ENCODE peak calls at places on chromosomes 1 and 21, in four cellular contexts. B, H, S and L are unnamed samples. For H3K36me3, the result is how much of the 10 kb centered on the place peaks cover.

GRCh38 chr1:63693956-63694607 is 79.7 kb upstream of the ROR1 start:
- DNase-seq in B (no peak), H (no peak), S (no peak), L (no peak)

GRCh38 chr1:53089478-53090226 is 27.6 kb downstream of the PODN start:
- DNase-seq in B (no peak), H (no peak), S (no peak), L (no peak)

GRCh38 chr1:82284213-82284612 is 483.5 kb downstream of the ADGRL2 start:
- DNase-seq in B (no peak), H (no peak), S (no peak), L (no peak)

GRCh38 chr1:52167014-52167753 is 25.3 kb downstream of the ZFYVE9 start:
- DNase-seq in B (no peak), H (no peak), S (no peak), L (no peak)

GRCh38 chr21:36463204-36463603 is 16.7 kb downstream of the CLDN14 start:
- DNase-seq in B (no peak), H (no peak), S (no peak), L (no peak)

GRCh38 chr1:87940410-87940809 is 611.7 kb downstream of the LMO4 start:
- DNase-seq in B (no peak), H (no peak), S (peak), L (no peak)

GRCh38 chr1:2540816-2541492 is 10.9 kb upstream of the HES5 start:
- DNase-seq in B (no peak), H (peak), S (no peak), L (no peak)

GRCh38 chr1:14794136-14794768 is 195.8 kb downstream of the KAZN start:
- DNase-seq in B (no peak), H (no peak), S (no peak), L (no peak)

GRCh38 chr1:32876341-32877210 is 5.9 kb upstream of the FNDC5 start:
- DNase-seq in B (no peak), H (no peak), S (no peak), L (no peak)

GRCh38 chr1:2213576-2214505 is 14.3 kb upstream of the SKI start:
- DNase-seq in B (peak), H (no peak), S (no peak), L (no peak)

GRCh38 chr21:40388046-40388445 is 458.9 kb downstream of the DSCAM start:
- DNase-seq in B (no peak), H (no peak), S (no peak), L (no peak)
- H3K4me3 ChIP-seq in B (no peak), H (no peak), S (no peak), L (no peak)

DNA sequence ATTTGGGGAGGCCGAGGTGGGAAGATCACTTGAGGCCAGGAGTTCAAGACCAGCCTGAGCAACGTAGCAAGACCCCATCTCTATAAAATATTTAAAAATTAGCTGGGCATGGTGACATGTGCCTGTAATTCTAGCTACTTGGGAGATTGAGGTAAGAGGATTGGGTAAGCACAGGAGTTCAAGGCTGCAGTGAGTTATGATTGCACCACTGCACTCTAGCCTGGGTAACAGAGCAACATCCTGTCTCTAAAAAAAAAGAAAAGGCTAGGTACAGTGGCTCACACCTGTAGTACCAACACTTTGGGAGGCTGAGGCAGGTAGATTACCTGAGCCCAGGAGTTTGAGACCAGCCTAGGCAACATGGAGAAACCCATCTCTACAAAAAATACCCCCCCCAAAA is 35.7 kb upstream of the RCC1 start:
- DNase-seq in B (no peak), H (no peak), S (no peak), L (no peak)
- H3K36me3 ChIP-seq in B (under half), H (under half), S (under half), L (under half)

DNA sequence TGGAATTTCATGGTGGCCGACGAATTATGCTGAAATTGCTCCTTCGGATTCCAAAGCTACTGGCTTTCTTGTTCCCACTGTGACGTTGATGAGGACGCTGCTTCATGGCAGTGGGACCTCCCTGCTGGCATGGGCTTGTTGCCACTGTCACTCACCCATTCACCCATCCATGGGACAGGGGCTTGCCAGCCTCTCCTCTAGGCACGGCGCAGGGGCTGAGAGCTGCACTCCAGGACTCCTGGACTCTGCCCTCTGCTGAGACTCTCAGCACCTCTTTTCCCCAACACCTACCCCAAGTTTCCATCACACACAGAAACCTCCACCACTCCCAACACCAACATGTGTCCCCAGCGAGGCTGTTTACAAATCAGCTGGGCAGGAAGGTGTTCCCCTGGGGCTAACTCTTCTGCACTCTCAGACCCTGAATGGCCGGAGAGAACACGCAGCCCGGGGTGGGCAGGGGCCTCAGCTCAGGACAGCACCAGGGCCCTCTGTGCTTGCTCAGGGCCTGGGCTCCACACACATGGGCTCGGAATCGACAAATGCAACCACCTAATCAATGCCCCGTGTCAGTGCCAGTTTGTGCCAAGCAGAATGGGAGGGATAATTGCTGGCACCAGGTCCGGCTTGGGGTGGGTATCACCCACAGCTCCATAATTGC is 3.1 kb downstream of the ITGB2 start:
- DNase-seq in B (no peak), H (no peak), S (no peak), L (no peak)
- H3K4me3 ChIP-seq in B (no peak), H (no peak), S (no peak), L (no peak)

GRCh38 chr1:40753142-40753882 is 30.3 kb upstream of the KCNQ4 start:
- DNase-seq in B (no peak), H (no peak), S (no peak), L (no peak)

GRCh38 chr1:40751802-40752201 is 31.8 kb upstream of the KCNQ4 start:
- DNase-seq in B (no peak), H (no peak), S (no peak), L (no peak)

GRCh38 chr1:40748841-40749718 is 34.5 kb upstream of the KCNQ4 start:
- DNase-seq in B (no peak), H (no peak), S (no peak), L (no peak)

GRCh38 chr1:40749817-40750216 is 33.8 kb upstream of the KCNQ4 start:
- DNase-seq in B (no peak), H (no peak), S (no peak), L (no peak)

GRCh38 chr1:40750326-40750975 is 33.1 kb upstream of the KCNQ4 start:
- DNase-seq in B (no peak), H (no peak), S (no peak), L (no peak)
- H3K36me3 ChIP-seq in B (under half), H (under half), S (under half), L (under half)

DNA sequence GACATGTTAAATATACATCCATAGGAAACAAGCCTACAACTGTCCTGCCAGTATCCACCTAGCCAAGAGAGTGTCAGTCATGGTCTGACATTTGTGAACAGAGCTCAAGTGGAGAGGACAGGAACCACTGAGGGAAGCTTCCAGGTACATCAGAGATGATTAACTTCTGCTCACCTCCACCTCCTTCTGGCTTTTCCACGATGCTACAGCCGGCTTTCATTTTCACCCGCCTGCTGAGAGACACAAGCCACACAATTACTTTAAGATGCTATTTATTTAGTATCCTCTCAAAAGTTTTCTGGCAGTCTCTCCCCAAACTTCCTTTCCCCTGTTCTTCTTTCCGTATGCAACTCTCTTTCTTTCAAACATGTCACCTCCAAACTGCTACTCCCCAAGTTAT is 2.1 kb downstream of the ETV3 start:
- DNase-seq in B (no peak), H (no peak), S (no peak), L (no peak)
- H3K4me3 ChIP-seq in B (no peak), H (no peak), S (no peak), L (no peak)

GRCh38 chr1:8303876-8304275 is 14.0 kb upstream of the SLC45A1 start:
- DNase-seq in B (no peak), H (no peak), S (no peak), L (no peak)

GRCh38 chr1:8297245-8297644 is 20.7 kb upstream of the SLC45A1 start:
- DNase-seq in B (no peak), H (no peak), S (no peak), L (no peak)

GRCh38 chr1:8303141-8303540 is 14.8 kb upstream of the SLC45A1 start:
- DNase-seq in B (no peak), H (no peak), S (no peak), L (no peak)

GRCh38 chr1:8302181-8302681 is 15.7 kb upstream of the SLC45A1 start:
- DNase-seq in B (no peak), H (no peak), S (no peak), L (no peak)

DNA sequence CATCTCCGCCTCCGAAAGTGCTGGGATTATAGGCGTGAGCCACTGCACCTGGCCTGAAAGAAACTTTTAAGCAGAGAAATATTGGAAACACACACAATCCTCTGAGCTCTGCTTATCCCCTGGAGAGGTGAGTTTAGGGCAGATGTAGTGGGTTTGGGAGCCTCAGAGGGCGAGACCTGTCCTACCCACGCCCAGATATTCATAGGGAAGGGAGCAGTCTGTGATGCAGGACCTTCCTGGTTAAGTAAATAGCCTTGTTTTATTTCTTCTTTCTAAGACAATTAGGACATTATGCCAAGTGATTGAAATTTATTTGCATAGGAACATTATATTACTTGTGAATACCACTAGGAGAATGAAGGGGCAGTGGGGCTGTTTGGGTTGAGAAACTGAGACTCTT is 18.0 kb upstream of the SLC45A1 start:
- DNase-seq in B (no peak), H (no peak), S (no peak), L (no peak)
- H3K36me3 ChIP-seq in B (under half), H (under half), S (under half), L (under half)

DNA sequence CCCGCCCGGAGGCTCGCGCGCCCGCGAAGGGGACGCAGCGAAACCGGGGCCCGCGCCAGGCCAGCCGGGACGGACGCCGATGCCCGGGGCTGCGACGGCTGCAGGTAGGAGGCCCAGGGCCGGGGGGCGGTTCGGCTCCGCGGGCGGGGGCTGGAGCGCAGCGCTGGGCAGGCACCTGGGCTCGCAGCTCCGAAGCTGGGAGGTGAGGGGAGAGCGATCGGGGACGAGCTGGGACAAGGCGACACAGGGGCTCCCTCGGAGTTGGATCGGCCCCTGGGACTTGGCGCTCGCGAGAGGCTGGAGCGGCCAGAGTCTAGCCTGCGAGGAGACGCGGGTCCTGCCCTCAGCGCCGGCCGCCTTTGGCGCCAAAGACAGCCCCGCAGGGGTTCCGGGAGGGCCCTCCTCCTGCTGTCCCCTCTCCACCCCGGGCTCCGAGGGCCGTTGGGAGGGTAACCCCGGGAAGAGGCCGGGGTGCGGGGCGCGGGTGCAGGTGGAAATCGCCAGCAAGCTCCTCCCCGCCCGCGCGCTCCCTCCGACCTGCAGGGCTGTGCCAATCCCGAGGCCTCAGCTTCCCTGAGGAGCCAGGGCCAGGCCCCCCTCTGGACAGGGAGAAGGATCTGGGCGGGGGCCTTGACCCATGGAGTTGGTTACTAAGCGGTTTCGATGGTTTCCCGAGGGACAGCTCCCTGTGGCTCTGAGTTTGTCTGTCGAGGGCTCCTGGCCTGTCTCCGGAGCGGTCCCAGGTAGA is 396 bp downstream of the TP73 start:
- DNase-seq in B (no peak), H (no peak), S (no peak), L (no peak)
- H3K4me3 ChIP-seq in B (no peak), H (peak), S (no peak), L (no peak)

GRCh38 chr1:182847105-182847504 is 8.0 kb downstream of the DHX9 start:
- DNase-seq in B (no peak), H (no peak), S (no peak), L (no peak)
- H3K36me3 ChIP-seq in B (under half), H (under half), S (under half), L (under half)

GRCh38 chr1:44842415-44842762 is 664 bp downstream of the PTCH2 start:
- DNase-seq in B (no peak), H (no peak), S (no peak), L (no peak)
- H3K4me3 ChIP-seq in B (peak), H (peak), S (no peak), L (peak)